ENCODE peak calls at places on chromosomes 7 and 10, in six cellular contexts. H is stomach, Y is IMR-90, B is GM23248, U is A549, X is AG04450. O is an unnamed sample.

GRCh38 chr10:12699258-12699700 is 302.2 kb downstream of the CCDC3 start:
- DNase-seq in H (no peak), Y (no peak), B (peak; percentile 59), U (no peak), X (no peak), O (no peak)

GRCh38 chr10:88810196-88810961 is 7.8 kb downstream of the LIPM start:
- DNase-seq in H (peak; percentile 36), Y (peak; percentile 72), B (peak; percentile 76), U (peak; percentile 31), X (peak; percentile 39), O (peak; percentile 82)

GRCh38 chr10:114685456-114685855 is 27.4 kb upstream of the ABLIM1 start:
- DNase-seq in H (no peak), Y (no peak), B (no peak), U (no peak), X (no peak), O (no peak)

GRCh38 chr10:80462986-80463741 is 9.1 kb downstream of the TSPAN14 start:
- DNase-seq in H (no peak), Y (peak; percentile 81), B (peak; percentile 73), U (no peak), X (no peak), O (no peak)

GRCh38 chr10:37763132-37763531 is 94.3 kb downstream of the ZNF248 start:
- DNase-seq in H (no peak), Y (no peak), B (no peak), U (no peak), X (no peak), O (no peak)

GRCh38 chr7:133230591-133231194 is 22.2 kb upstream of the EXOC4 start:
- DNase-seq in H (peak; percentile 64), Y (peak; percentile 56), B (peak; percentile 51), U (peak; percentile 25), X (peak; percentile 15), O (peak; percentile 75)

GRCh38 chr7:128831178-128831993 is 1.2 kb downstream of the FLNC start:
- DNase-seq in H (no peak), Y (peak; percentile 68), B (peak; percentile 68), U (no peak), X (no peak), O (peak; percentile 77)

GRCh38 chr10:95742529-95742884 is 13.5 kb upstream of the ENTPD1 start:
- DNase-seq in H (peak; percentile 88), Y (peak; percentile 5), B (no peak), U (no peak), X (no peak), O (peak; percentile 81)

GRCh38 chr10:86206216-86206615 is 160.4 kb downstream of the GRID1 start:
- DNase-seq in H (no peak), Y (no peak), B (no peak), U (no peak), X (no peak), O (no peak)

GRCh38 chr7:129557686-129558481 is 53.6 kb upstream of the NRF1 start:
- DNase-seq in H (no peak), Y (no peak), B (no peak), U (no peak), X (no peak), O (no peak)

GRCh38 chr7:1674161-1675035 is 4.3 kb downstream of the ELFN1 start:
- DNase-seq in H (no peak), Y (no peak), B (no peak), U (no peak), X (no peak), O (no peak)

GRCh38 chr7:30563326-30563942 is 31.2 kb upstream of the GARS1 start:
- DNase-seq in H (no peak), Y (peak; percentile 40), B (peak; percentile 52), U (no peak), X (no peak), O (no peak)

GRCh38 chr7:56009695-56010094 is 41.5 kb downstream of the PSPH start:
- DNase-seq in H (peak; percentile 65), Y (no peak), B (no peak), U (no peak), X (no peak), O (no peak)

GRCh38 chr10:79244841-79245504 is 102.3 kb upstream of the PPIF start:
- DNase-seq in H (no peak), Y (no peak), B (peak; percentile 52), U (no peak), X (no peak), O (no peak)
- H3K4me3 ChIP-seq in H (no peak overlapping the region), Y (no peak overlapping the region), B (no peak overlapping the region), U (no peak overlapping the region), X (no peak overlapping the region), O (no peak overlapping the region)

GRCh38 chr10:13949844-13950542 is 363.2 kb downstream of the PRPF18 start:
- DNase-seq in H (no peak), Y (peak; percentile 91), B (peak; percentile 90), U (no peak), X (peak; percentile 33), O (peak; percentile 70)
- H3K4me3 ChIP-seq in H (no peak overlapping the region), Y (no peak overlapping the region), B (no peak overlapping the region), U (no peak overlapping the region), X (no peak overlapping the region), O (no peak overlapping the region)

DNA sequence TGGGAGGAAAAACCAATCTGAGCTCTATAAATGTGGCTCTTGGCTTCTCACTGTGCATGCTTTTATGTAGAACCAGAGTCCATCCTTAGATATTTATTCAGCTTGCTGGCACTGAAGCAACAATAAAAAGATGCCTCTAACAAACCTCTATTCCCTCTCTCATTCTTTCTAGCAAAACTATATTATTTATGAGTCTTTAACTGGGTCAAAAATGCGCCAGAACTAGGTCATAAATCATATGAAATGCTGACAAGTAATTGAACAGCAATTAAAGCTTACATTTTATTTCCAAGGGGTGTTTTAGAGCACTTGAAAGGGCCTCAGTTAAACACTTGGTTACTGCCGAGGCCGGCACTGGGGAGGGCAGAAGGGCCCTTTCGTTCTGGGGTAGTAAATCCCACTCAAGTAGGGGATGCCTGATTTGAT is 14.0 kb downstream of the HOXA4 start:
- DNase-seq in H (no peak), Y (peak; percentile 22), B (no peak), U (no peak), X (no peak), O (no peak)
- H3K4me3 ChIP-seq in H (peak overlapping the region; percentile 55), Y (peak overlapping the region; percentile 71), B (no peak overlapping the region), U (peak overlapping the region; percentile 44), X (peak overlapping the region; percentile 84), O (no peak overlapping the region)

GRCh38 chr10:7471720-7472367 is 61.0 kb upstream of the SFMBT2 start:
- DNase-seq in H (no peak), Y (no peak), B (no peak), U (no peak), X (no peak), O (no peak)
- H3K4me3 ChIP-seq in H (no peak overlapping the region), Y (no peak overlapping the region), B (no peak overlapping the region), U (no peak overlapping the region), X (no peak overlapping the region), O (no peak overlapping the region)

GRCh38 chr10:21509391-21510217 is 15.9 kb downstream of the SKIDA1 start:
- DNase-seq in H (no peak), Y (no peak), B (peak; percentile 46), U (no peak), X (no peak), O (peak; percentile 45)
- H3K4me3 ChIP-seq in H (peak overlapping the region; percentile 45), Y (peak overlapping the region; percentile 9), B (peak overlapping the region; percentile 70), U (no peak overlapping the region), X (peak overlapping the region; percentile 33), O (peak overlapping the region; percentile 78)

GRCh38 chr10:98339790-98340189 is 71.8 kb upstream of the LOXL4 start:
- DNase-seq in H (no peak), Y (no peak), B (no peak), U (no peak), X (no peak), O (no peak)
- H3K4me3 ChIP-seq in H (no peak overlapping the region), Y (no peak overlapping the region), B (no peak overlapping the region), U (no peak overlapping the region), X (no peak overlapping the region), O (no peak overlapping the region)

O was measured in cardiac muscle cell.